ENCODE peak calls at places on chromosomes 2 and 18, in seven cellular contexts. F is spleen, E is HepG2, Z is prostate gland, Q is stomach, W is sigmoid colon, S is upper lobe of left lung. O is an unnamed sample.

GRCh38 chr18:26516964-26517363 is 31.4 kb downstream of the KCTD1 start:
- DNase-seq in F (no peak), E (no peak), Z (no peak), Q (no peak), W (no peak), S (no peak), O (no peak)

GRCh38 chr2:134218928-134219707 is 34.8 kb upstream of the MGAT5 start:
- DNase-seq in F (peak; percentile 90), E (no peak), Z (no peak), Q (no peak), W (no peak), S (peak; percentile 60), O (no peak)

GRCh38 chr2:65919579-65920188 is 487.3 kb upstream of the SPRED2 start:
- DNase-seq in F (no peak), E (no peak), Z (no peak), Q (no peak), W (no peak), S (no peak), O (no peak)

GRCh38 chr18:12013186-12013916 is 32.0 kb downstream of the IMPA2 start:
- DNase-seq in F (peak; percentile 29), E (no peak), Z (no peak), Q (no peak), W (no peak), S (peak; percentile 57), O (no peak)

GRCh38 chr2:160751021-160751420 is 257.4 kb upstream of the RBMS1 start:
- DNase-seq in F (no peak), E (no peak), Z (no peak), Q (no peak), W (no peak), S (no peak), O (no peak)

GRCh38 chr2:242029422-242030225 is 160.1 kb downstream of the RTP5 start:
- DNase-seq in F (peak; percentile 64), E (no peak), Z (no peak), Q (no peak), W (peak; percentile 37), S (peak; percentile 14), O (peak; percentile 59)

GRCh38 chr2:10091182-10091932 is 11.1 kb upstream of the CYS1 start:
- DNase-seq in F (peak; percentile 85), E (no peak), Z (no peak), Q (peak; percentile 51), W (no peak), S (peak; percentile 49), O (no peak)

GRCh38 chr18:24530630-24531111 is 70.2 kb downstream of the HRH4 start:
- DNase-seq in F (no peak), E (no peak), Z (no peak), Q (no peak), W (no peak), S (no peak), O (no peak)

GRCh38 chr2:22952671-22953070 is 432.3 kb upstream of the KLHL29 start:
- DNase-seq in F (no peak), E (no peak), Z (no peak), Q (no peak), W (no peak), S (no peak), O (no peak)

GRCh38 chr2:3305952-3306351 is 71.7 kb downstream of the EIPR1 start:
- DNase-seq in F (peak; percentile 61), E (no peak), Z (peak; percentile 14), Q (peak; percentile 60), W (no peak), S (peak; percentile 32), O (no peak)

GRCh38 chr2:234330902-234331301 is 166.0 kb downstream of the ARL4C start:
- DNase-seq in F (no peak), E (no peak), Z (no peak), Q (no peak), W (no peak), S (no peak), O (no peak)

GRCh38 chr2:120439067-120439368 is 93.1 kb downstream of the INHBB start:
- DNase-seq in F (no peak), E (no peak), Z (no peak), Q (no peak), W (no peak), S (no peak), O (no peak)

GRCh38 chr2:55167630-55167967 is 64.5 kb downstream of the CLHC1 start:
- DNase-seq in F (no peak), E (no peak), Z (no peak), Q (no peak), W (no peak), S (no peak), O (no peak)

GRCh38 chr2:55165567-55165966 is 66.5 kb downstream of the CLHC1 start:
- DNase-seq in F (no peak), E (no peak), Z (no peak), Q (no peak), W (no peak), S (peak; percentile 74), O (no peak)

GRCh38 chr2:55169915-55170314 is 62.2 kb downstream of the CLHC1 start:
- DNase-seq in F (no peak), E (no peak), Z (peak; percentile 31), Q (peak; percentile 48), W (no peak), S (no peak), O (no peak)

GRCh38 chr2:55169359-55169758 is 62.7 kb downstream of the CLHC1 start:
- DNase-seq in F (no peak), E (no peak), Z (no peak), Q (no peak), W (no peak), S (no peak), O (no peak)

GRCh38 chr2:55168221-55169154 is 63.6 kb downstream of the CLHC1 start:
- DNase-seq in F (no peak), E (peak; percentile 70), Z (peak; percentile 58), Q (peak; percentile 56), W (peak; percentile 85), S (peak; percentile 67), O (no peak)
- TF ChIP-seq POLR2AphosphoS5 in F (no peak), E (no peak), Z (no peak), Q (peak; percentile 21), W (no peak), S (no peak), O (no peak)

DNA sequence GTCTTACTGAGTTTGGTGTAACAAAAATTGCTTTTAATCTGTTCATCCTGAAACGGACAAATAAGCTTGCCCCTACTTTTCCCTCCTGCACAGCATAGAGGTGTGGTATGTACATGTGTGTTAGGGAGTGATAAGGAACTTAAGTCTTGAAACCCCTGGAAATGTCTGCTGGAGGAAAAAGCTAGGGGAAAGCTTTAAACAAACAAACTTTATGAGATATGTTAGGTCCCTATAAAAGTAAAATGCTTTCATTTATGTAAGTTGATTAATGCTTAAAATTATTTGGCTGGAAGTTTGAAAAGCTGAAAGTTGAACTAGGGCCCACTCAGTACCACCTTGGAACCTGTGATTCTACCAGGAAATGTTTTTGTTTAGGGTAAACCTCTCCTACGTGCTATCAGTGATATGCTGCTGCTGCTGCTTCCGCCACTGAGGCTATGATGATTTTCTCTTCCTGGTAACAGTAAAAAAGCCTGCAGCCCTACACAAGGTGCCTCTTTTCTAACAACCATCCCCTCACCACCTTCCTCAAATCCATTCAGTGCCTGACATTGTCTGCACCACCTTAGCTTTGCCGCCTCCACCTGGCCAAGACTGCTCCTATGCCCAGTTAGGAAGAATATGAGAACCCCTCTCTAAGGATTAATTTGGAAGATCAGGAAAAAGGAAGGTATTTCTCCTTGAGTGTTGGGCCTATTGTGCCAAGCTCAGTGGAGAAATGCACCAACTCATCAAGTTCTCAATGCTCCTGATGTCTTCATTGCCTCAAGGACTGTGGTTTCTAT is 2.5 kb upstream of the YES1 start:
- DNase-seq in F (no peak), E (no peak), Z (no peak), Q (no peak), W (no peak), S (no peak), O (no peak)
- TF ChIP-seq POLR2A in F (no peak), E (no peak), Z (no peak), Q (no peak), W (no peak), S (no peak), O (no peak)

GRCh38 chr2:36355157-36355889 is at the start of gene CRIM1:
- DNase-seq in F (peak; percentile 92), E (peak; percentile 79), Z (peak; percentile 92), Q (peak; percentile 81), W (peak; percentile 96), S (peak; percentile 85), O (peak; percentile 89)

GRCh38 chr2:36352024-36352398 is 3.6 kb upstream of the CRIM1 start:
- DNase-seq in F (no peak), E (peak; percentile 68), Z (peak; percentile 39), Q (no peak), W (no peak), S (no peak), O (no peak)

GRCh38 chr2:36354816-36355156 is 792 bp upstream of the CRIM1 start:
- DNase-seq in F (no peak), E (no peak), Z (no peak), Q (no peak), W (peak; percentile 62), S (no peak), O (no peak)

GRCh38 chr2:36351291-36352023 is 4.1 kb upstream of the CRIM1 start:
- DNase-seq in F (no peak), E (no peak), Z (no peak), Q (no peak), W (no peak), S (no peak), O (no peak)

DNA sequence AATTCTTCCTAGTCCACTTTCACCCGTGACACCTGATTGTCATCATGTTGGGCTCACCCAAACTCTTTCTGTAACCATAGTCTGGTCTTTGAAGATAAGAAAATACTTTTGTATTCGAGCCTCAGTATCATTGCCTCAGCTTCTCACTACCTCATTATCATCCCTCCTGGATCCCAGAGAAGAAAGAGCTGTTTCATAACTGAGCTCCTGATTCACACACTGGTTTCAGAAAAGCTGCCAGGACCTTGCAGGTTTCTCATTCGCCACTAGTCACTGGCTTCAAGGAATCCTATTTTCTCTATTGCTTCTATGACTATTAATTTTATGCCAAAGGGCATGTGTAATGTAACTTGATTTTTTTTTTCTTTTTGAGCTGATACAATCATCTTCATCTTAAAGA is 2.9 kb upstream of the CRIM1 start:
- DNase-seq in F (no peak), E (peak; percentile 62), Z (no peak), Q (no peak), W (no peak), S (no peak), O (no peak)
- TF ChIP-seq CTCF in F (no peak), E (no peak), Z (no peak), Q (no peak), W (no peak), S (no peak), O (no peak)

DNA sequence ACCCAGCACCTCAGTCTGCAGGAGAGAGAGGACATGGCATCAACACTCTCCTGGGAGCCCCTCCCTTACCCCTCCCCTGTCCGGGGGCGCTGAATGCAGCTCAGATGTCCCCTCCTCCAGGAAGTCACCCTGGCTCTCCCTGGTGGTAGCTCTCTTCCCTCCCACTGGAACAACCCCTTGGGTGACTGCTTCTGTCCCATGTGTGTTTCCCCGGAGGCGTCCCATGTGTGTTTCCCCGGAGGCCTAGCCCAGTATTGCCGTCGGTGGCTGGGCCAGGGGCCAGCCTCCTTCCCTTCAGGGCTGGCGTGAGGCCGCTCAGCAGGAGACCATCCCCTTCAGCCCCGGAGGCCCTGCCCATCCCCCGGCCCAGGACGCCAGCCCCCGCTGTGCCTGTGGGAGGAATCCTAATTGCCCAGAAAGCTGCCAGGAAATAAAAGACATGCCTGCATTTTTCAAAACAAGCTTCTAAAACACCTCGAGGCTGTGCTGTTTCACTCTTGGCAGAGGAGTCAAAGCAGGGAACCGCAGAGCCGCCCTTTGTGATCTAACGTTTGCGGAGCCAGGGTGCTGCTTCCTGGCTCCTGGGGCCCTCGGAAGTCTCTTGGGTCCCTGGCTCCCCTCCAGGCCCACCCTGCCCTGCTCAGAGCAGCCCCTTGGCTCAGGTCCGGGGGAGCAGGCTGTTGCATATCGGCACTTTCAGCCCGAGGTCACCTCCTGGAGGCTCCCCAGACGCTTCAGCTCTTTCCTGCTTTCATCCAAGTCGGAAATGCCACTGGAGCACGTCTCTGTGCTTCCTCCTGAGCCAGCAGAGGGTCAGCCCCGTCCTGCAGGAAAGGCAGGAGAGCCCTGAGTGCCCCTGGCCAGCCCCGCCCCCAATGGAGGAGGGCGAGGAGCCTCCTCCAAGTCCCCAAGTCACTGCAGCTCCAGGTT is 11.4 kb downstream of the SNED1 start:
- DNase-seq in F (peak; percentile 80), E (no peak), Z (peak; percentile 69), Q (peak; percentile 45), W (peak; percentile 75), S (peak; percentile 73), O (peak; percentile 71)
- TF ChIP-seq POLR2AphosphoS5 in F (peak; percentile 73), E (no peak), Z (peak; percentile 65), Q (no peak), W (no peak), S (peak; percentile 14), O (no peak)